ENCODE peak calls at places on chromosomes 2 and 18, in eight cellular contexts. One of them, this sample, is unnamed.

GRCh38 chr18:49565656-49566055 is 3.8 kb downstream of the LIPG start:
- DNase-seq in T1000: no peak
- DNase-seq in HepG2: no peak
- DNase-seq in T-cell: no peak
- DNase-seq in heart right ventricle: peak
- DNase-seq in CD8-positive, alpha-beta memory T cell: no peak
- DNase-seq in cardiac fibroblast: peak
- DNase-seq in cardiac muscle cell: no peak
- DNase-seq in this sample: no peak

GRCh38 chr18:48934708-48935432 is 15.9 kb downstream of the SMAD7 start:
- DNase-seq in T1000: no peak
- DNase-seq in HepG2: no peak
- DNase-seq in T-cell: no peak
- DNase-seq in heart right ventricle: peak
- DNase-seq in CD8-positive, alpha-beta memory T cell: peak
- DNase-seq in cardiac fibroblast: no peak
- DNase-seq in cardiac muscle cell: peak
- DNase-seq in this sample: no peak

GRCh38 chr2:64626963-64627760 is 26.6 kb downstream of the SERTAD2 start:
- DNase-seq in T1000: no peak
- DNase-seq in HepG2: no peak
- DNase-seq in T-cell: no peak
- DNase-seq in heart right ventricle: no peak
- DNase-seq in CD8-positive, alpha-beta memory T cell: peak
- DNase-seq in cardiac fibroblast: no peak
- DNase-seq in cardiac muscle cell: peak
- DNase-seq in this sample: peak

GRCh38 chr2:101418704-101419663 is 31.7 kb upstream of the CREG2 start:
- DNase-seq in T1000: no peak
- DNase-seq in HepG2: peak
- DNase-seq in T-cell: peak
- DNase-seq in heart right ventricle: peak
- DNase-seq in CD8-positive, alpha-beta memory T cell: peak
- DNase-seq in cardiac fibroblast: peak
- DNase-seq in cardiac muscle cell: peak
- DNase-seq in this sample: peak

GRCh38 chr2:240925576-240926515 is 19.7 kb downstream of the CROCC2 start:
- DNase-seq in T1000: no peak
- DNase-seq in HepG2: no peak
- DNase-seq in T-cell: no peak
- DNase-seq in heart right ventricle: peak
- DNase-seq in CD8-positive, alpha-beta memory T cell: peak
- DNase-seq in cardiac fibroblast: no peak
- DNase-seq in cardiac muscle cell: no peak
- DNase-seq in this sample: peak

GRCh38 chr2:166831930-166832329 is 56.4 kb upstream of the XIRP2 start:
- DNase-seq in T1000: no peak
- DNase-seq in HepG2: no peak
- DNase-seq in T-cell: no peak
- DNase-seq in heart right ventricle: no peak
- DNase-seq in CD8-positive, alpha-beta memory T cell: no peak
- DNase-seq in cardiac fibroblast: no peak
- DNase-seq in cardiac muscle cell: no peak
- DNase-seq in this sample: no peak

GRCh38 chr2:215657844-215658243 is 222.0 kb upstream of the FN1 start:
- DNase-seq in T1000: peak
- DNase-seq in HepG2: no peak
- DNase-seq in T-cell: no peak
- DNase-seq in heart right ventricle: no peak
- DNase-seq in CD8-positive, alpha-beta memory T cell: no peak
- DNase-seq in cardiac fibroblast: peak
- DNase-seq in cardiac muscle cell: no peak
- DNase-seq in this sample: no peak

GRCh38 chr2:232338759-232339106 is 39.8 kb upstream of the ALPP start:
- DNase-seq in T1000: no peak
- DNase-seq in HepG2: no peak
- DNase-seq in T-cell: no peak
- DNase-seq in heart right ventricle: no peak
- DNase-seq in CD8-positive, alpha-beta memory T cell: peak
- DNase-seq in cardiac fibroblast: no peak
- DNase-seq in cardiac muscle cell: no peak
- DNase-seq in this sample: no peak

GRCh38 chr2:199303814-199304213 is 153.9 kb downstream of the SATB2 start:
- DNase-seq in T1000: peak
- DNase-seq in HepG2: no peak
- DNase-seq in T-cell: no peak
- DNase-seq in heart right ventricle: no peak
- DNase-seq in CD8-positive, alpha-beta memory T cell: no peak
- DNase-seq in cardiac fibroblast: peak
- DNase-seq in cardiac muscle cell: no peak
- DNase-seq in this sample: no peak

GRCh38 chr2:187499941-187500532 is 52.0 kb upstream of the CALCRL start:
- DNase-seq in T1000: no peak
- DNase-seq in HepG2: peak
- DNase-seq in T-cell: no peak
- DNase-seq in heart right ventricle: peak
- DNase-seq in CD8-positive, alpha-beta memory T cell: no peak
- DNase-seq in cardiac fibroblast: peak
- DNase-seq in cardiac muscle cell: peak
- DNase-seq in this sample: peak

GRCh38 chr2:71506754-71507153 is 53.4 kb downstream of the DYSF start:
- DNase-seq in T1000: no peak
- DNase-seq in HepG2: no peak
- DNase-seq in T-cell: no peak
- DNase-seq in heart right ventricle: no peak
- DNase-seq in CD8-positive, alpha-beta memory T cell: no peak
- DNase-seq in cardiac fibroblast: no peak
- DNase-seq in cardiac muscle cell: no peak
- DNase-seq in this sample: no peak

GRCh38 chr2:11681722-11682589 is 12.0 kb upstream of the NTSR2 start:
- DNase-seq in T1000: no peak
- DNase-seq in HepG2: peak
- DNase-seq in T-cell: peak
- DNase-seq in heart right ventricle: no peak
- DNase-seq in CD8-positive, alpha-beta memory T cell: peak
- DNase-seq in cardiac fibroblast: no peak
- DNase-seq in cardiac muscle cell: peak
- DNase-seq in this sample: peak

GRCh38 chr18:1663879-1664705 is 759.4 kb downstream of the ADCYAP1 start:
- DNase-seq in T1000: no peak
- DNase-seq in HepG2: peak
- DNase-seq in T-cell: no peak
- DNase-seq in heart right ventricle: peak
- DNase-seq in CD8-positive, alpha-beta memory T cell: no peak
- DNase-seq in cardiac fibroblast: peak
- DNase-seq in cardiac muscle cell: peak
- DNase-seq in this sample: peak

GRCh38 chr2:190443778-190444481 is 35.8 kb downstream of the MFSD6 start:
- DNase-seq in T1000: no peak
- DNase-seq in HepG2: no peak
- DNase-seq in T-cell: no peak
- DNase-seq in heart right ventricle: no peak
- DNase-seq in CD8-positive, alpha-beta memory T cell: no peak
- DNase-seq in cardiac fibroblast: peak
- DNase-seq in cardiac muscle cell: no peak
- DNase-seq in this sample: no peak

GRCh38 chr2:104976603-104977120 is 61.2 kb upstream of the MRPS9 start:
- DNase-seq in T1000: no peak
- DNase-seq in HepG2: peak
- DNase-seq in T-cell: peak
- DNase-seq in heart right ventricle: no peak
- DNase-seq in CD8-positive, alpha-beta memory T cell: no peak
- DNase-seq in cardiac fibroblast: no peak
- DNase-seq in cardiac muscle cell: no peak
- DNase-seq in this sample: peak

GRCh38 chr2:177273456-177273855 is 8.9 kb upstream of the NFE2L2 start:
- DNase-seq in T1000: no peak
- DNase-seq in HepG2: no peak
- DNase-seq in T-cell: no peak
- DNase-seq in heart right ventricle: no peak
- DNase-seq in CD8-positive, alpha-beta memory T cell: no peak
- DNase-seq in cardiac fibroblast: peak
- DNase-seq in cardiac muscle cell: no peak
- DNase-seq in this sample: no peak

GRCh38 chr18:49616618-49617328 is 54.9 kb downstream of the LIPG start:
- DNase-seq in T1000: no peak
- DNase-seq in HepG2: no peak
- DNase-seq in T-cell: no peak
- DNase-seq in heart right ventricle: no peak
- DNase-seq in CD8-positive, alpha-beta memory T cell: no peak
- DNase-seq in cardiac fibroblast: no peak
- DNase-seq in cardiac muscle cell: no peak
- DNase-seq in this sample: no peak

This sample was measured in BE2C.